ENCODE peak calls at places on chromosome 18, in six cellular contexts. Y, T, C, I, U and E are unnamed samples.

GRCh38 chr18:31646332-31646822 is 38.0 kb downstream of the B4GALT6 start:
- DNase-seq in U (no peak), C (no peak), T (no peak), Y (no peak), I (no peak), E (no peak)

GRCh38 chr18:79625924-79626561 is 53.6 kb upstream of the CTDP1 start:
- DNase-seq in Y (no peak), C (no peak), I (no peak), U (no peak), T (no peak), E (no peak)

GRCh38 chr18:78794031-78794430 is 185.6 kb upstream of the SALL3 start:
- DNase-seq in C (no peak), I (no peak), Y (no peak), T (no peak), U (no peak), E (no peak)

GRCh38 chr18:36901277-36901701 is 72.4 kb downstream of the KIAA1328 start:
- DNase-seq in Y (peak; percentile 24), I (no peak), C (no peak), T (no peak), U (no peak), E (no peak)

GRCh38 chr18:29459986-29460385 is 1283.1 kb upstream of the CDH2 start:
- DNase-seq in C (no peak), U (no peak), T (no peak), Y (no peak), I (no peak), E (no peak)

GRCh38 chr18:74353169-74353775 is 37.6 kb downstream of the C18orf63 start:
- DNase-seq in C (peak; percentile 75), I (peak; percentile 13), U (peak; percentile 51), T (peak; percentile 67), Y (peak; percentile 74), E (peak; percentile 47)

GRCh38 chr18:49072524-49072934 is 121.8 kb upstream of the SMAD7 start:
- DNase-seq in Y (peak; percentile 61), T (no peak), U (no peak), C (no peak), I (no peak), E (no peak)

GRCh38 chr18:26082475-26082874 is 7.9 kb downstream of the SS18 start:
- DNase-seq in I (no peak), U (no peak), Y (peak; percentile 65), C (peak; percentile 24), T (no peak), E (no peak)

GRCh38 chr18:44654555-44654954 is 26.1 kb upstream of the SETBP1 start:
- DNase-seq in C (peak; percentile 54), I (no peak), Y (peak; percentile 45), U (peak; percentile 25), T (no peak), E (no peak)

GRCh38 chr18:35407871-35408481 is 30.8 kb upstream of the ZNF396 start:
- DNase-seq in C (peak; percentile 77), I (no peak), T (no peak), Y (peak; percentile 69), U (peak; percentile 39), E (peak; percentile 56)

GRCh38 chr18:23641937-23642666 is 20.6 kb downstream of the ANKRD29 start:
- DNase-seq in C (no peak), I (no peak), Y (no peak), T (no peak), U (no peak), E (no peak)

GRCh38 chr18:47876813-47877212 is 53.6 kb downstream of the SMAD2 start:
- DNase-seq in I (no peak), T (no peak), U (no peak), C (no peak), Y (no peak), E (no peak)

GRCh38 chr18:43049021-43049420 is 66.5 kb downstream of the RIT2 start:
- DNase-seq in T (no peak), Y (peak; percentile 17), I (no peak), U (no peak), C (peak; percentile 88), E (no peak)
- H3K14ac ChIP-seq in T (no peak overlapping the region), Y (no peak overlapping the region), I (no peak overlapping the region), U (no peak overlapping the region), C (no peak overlapping the region), E (no peak overlapping the region)

GRCh38 chr18:55400590-55401274 is 187.3 kb downstream of the TCF4 start:
- DNase-seq in I (no peak), C (peak; percentile 51), Y (peak; percentile 34), U (no peak), T (no peak), E (no peak)
- H3K14ac ChIP-seq in I (no peak overlapping the region), C (no peak overlapping the region), Y (peak overlapping the region; percentile 84), U (no peak overlapping the region), T (no peak overlapping the region), E (no peak overlapping the region)

GRCh38 chr18:13268035-13268700 is 49.6 kb downstream of the LDLRAD4 start:
- DNase-seq in C (peak; percentile 3), Y (peak; percentile 24), U (no peak), T (peak; percentile 72), I (peak; percentile 46), E (peak; percentile 44)
- H3K14ac ChIP-seq in C (no peak overlapping the region), Y (no peak overlapping the region), U (no peak overlapping the region), T (no peak overlapping the region), I (no peak overlapping the region), E (no peak overlapping the region)

GRCh38 chr18:61290616-61291015 is 42.6 kb upstream of the CDH20 start:
- DNase-seq in U (peak; percentile 86), Y (no peak), I (no peak), T (no peak), C (no peak), E (no peak)
- H3K14ac ChIP-seq in U (no peak overlapping the region), Y (no peak overlapping the region), I (no peak overlapping the region), T (no peak overlapping the region), C (no peak overlapping the region), E (no peak overlapping the region)